ENCODE peak calls at places on chromosomes 3 and 15, in five cellular contexts. E, J, O, Z and I are unnamed samples.

GRCh38 chr3:99242271-99242670 is 340.8 kb upstream of the DCBLD2 start:
- DNase-seq in Z (no peak), E (no peak), O (no peak), J (no peak), I (no peak)

GRCh38 chr15:62068071-62068786 is 1.5 kb downstream of the C2CD4A start:
- DNase-seq in O (no peak), E (peak; percentile 73), J (peak; percentile 63), Z (no peak), I (no peak)

GRCh38 chr15:82849556-82850241 is 40.3 kb downstream of the WHAMM start:
- DNase-seq in Z (peak; percentile 45), J (peak; percentile 89), E (peak; percentile 99), O (peak; percentile 79), I (peak; percentile 27)

GRCh38 chr3:39548282-39548681 is 80.8 kb downstream of the MOBP start:
- DNase-seq in J (no peak), O (no peak), E (no peak), Z (no peak), I (no peak)

GRCh38 chr15:41891946-41892345 is 1.9 kb downstream of the SPTBN5 start:
- DNase-seq in E (no peak), J (peak; percentile 38), O (no peak), Z (no peak), I (no peak)

GRCh38 chr15:57149196-57149595 is 227.1 kb upstream of the CGNL1 start:
- DNase-seq in Z (no peak), J (no peak), O (no peak), E (no peak), I (no peak)

GRCh38 chr3:126435456-126436315 is 40.0 kb downstream of the ZXDC start:
- DNase-seq in Z (no peak), J (no peak), O (no peak), E (no peak), I (no peak)

GRCh38 chr3:138768126-138768525 is 66.6 kb downstream of the PIK3CB start:
- DNase-seq in Z (no peak), E (peak; percentile 45), O (no peak), J (peak; percentile 20), I (no peak)

GRCh38 chr3:122299872-122300460 is 25.1 kb upstream of the CSTA start:
- DNase-seq in Z (peak; percentile 28), J (no peak), E (peak; percentile 72), O (peak; percentile 12), I (peak; percentile 31)

GRCh38 chr3:45610129-45610528 is 15.6 kb downstream of the LIMD1 start:
- DNase-seq in J (no peak), E (no peak), Z (no peak), O (no peak), I (no peak)

GRCh38 chr3:90241481-90241880 is 1134.1 kb downstream of the EPHA3 start:
- DNase-seq in E (no peak), Z (no peak), O (no peak), J (no peak), I (no peak)

GRCh38 chr15:73989001-73989798 is 2.9 kb downstream of the STOML1 start:
- DNase-seq in J (no peak), E (no peak), O (no peak), Z (no peak), I (no peak)

GRCh38 chr3:37620071-37620635 is 241.5 kb upstream of the CTDSPL start:
- DNase-seq in J (no peak), Z (no peak), E (peak; percentile 5), O (no peak), I (no peak)

GRCh38 chr3:99532246-99532645 is 106.1 kb upstream of the COL8A1 start:
- DNase-seq in E (peak; percentile 53), Z (no peak), J (no peak), O (peak; percentile 12), I (no peak)

GRCh38 chr15:73321496-73322344 is 47.0 kb downstream of the HCN4 start:
- DNase-seq in E (no peak), Z (no peak), J (peak; percentile 36), O (peak; percentile 85), I (no peak)

GRCh38 chr3:102471001-102471400 is 36.2 kb downstream of the ZPLD1 start:
- DNase-seq in E (no peak), Z (no peak), J (no peak), O (no peak), I (no peak)

GRCh38 chr3:127457094-127457475 is 133.4 kb downstream of the TPRA1 start:
- DNase-seq in E (no peak), Z (no peak), J (peak; percentile 73), O (no peak), I (no peak)

GRCh38 chr3:117165611-117166051 is 456.1 kb downstream of the TUSC7 start:
- DNase-seq in J (no peak), O (no peak), Z (no peak), E (no peak), I (no peak)

GRCh38 chr15:95874625-95875024 is 455.9 kb upstream of the NR2F2 start:
- DNase-seq in Z (no peak), O (no peak), E (no peak), J (no peak), I (no peak)

GRCh38 chr3:18425641-18426403 is 683 bp upstream of the SATB1 start:
- DNase-seq in E (peak; percentile 86), O (peak; percentile 20), Z (peak; percentile 72), J (peak; percentile 81), I (peak; percentile 65)

GRCh38 chr3:9770276-9770812 is 597 bp upstream of the CAMK1 start:
- DNase-seq in E (no peak), O (no peak), Z (no peak), J (no peak), I (no peak)

GRCh38 chr3:48034000-48034516 is 17.8 kb upstream of the MAP4 start:
- DNase-seq in Z (no peak), E (peak; percentile 61), J (no peak), O (no peak), I (no peak)

GRCh38 chr3:170864525-170865208 is 5.3 kb downstream of the RPL22L1 start:
- DNase-seq in Z (no peak), O (no peak), J (no peak), E (peak; percentile 32), I (no peak)